ENCODE peak calls at places on chromosomes 11 and 22, in ten cellular contexts. J is CD8-positive, alpha-beta T cell; S is transverse colon; V is colonic mucosa; C is tibial nerve; A is H1; P is suprapubic skin; I is IMR-90; F is aorta; R is adrenal gland. N is an unnamed sample. For H3K4me1 and H3K9me3, the result is how much of the 10 kb centered on the place peaks cover.

GRCh38 chr11:14927146-14927545 is 35.1 kb upstream of the CYP2R1 start:
- DNase-seq in J (no peak), S (no peak), V (no peak), C (no peak), A (no peak), P (no peak), I (peak), F (no peak), R (no peak), N (no peak)

GRCh38 chr22:48940988-48941902 is 886.4 kb downstream of the BRD1 start:
- DNase-seq in J (no peak), S (peak), V (peak), C (no peak), A (no peak), P (peak), I (no peak), F (no peak), R (no peak), N (no peak)

GRCh38 chr22:27242111-27242436 is 559.5 kb downstream of the MN1 start:
- DNase-seq in J (no peak), S (no peak), V (no peak), C (no peak), A (no peak), P (no peak), I (no peak), F (peak), R (no peak), N (no peak)

GRCh38 chr11:123216249-123216648 is 21.2 kb upstream of the CLMP start:
- DNase-seq in J (no peak), S (peak), V (peak), C (no peak), A (no peak), P (no peak), I (no peak), F (no peak), R (no peak), N (no peak)

GRCh38 chr11:8658210-8658968 is 24.1 kb downstream of the TRIM66 start:
- DNase-seq in J (no peak), S (no peak), V (no peak), C (peak), A (no peak), P (no peak), I (peak), F (no peak), R (no peak), N (no peak)

GRCh38 chr11:75160328-75160757 is 9.4 kb downstream of the SLCO2B1 start:
- DNase-seq in J (no peak), S (no peak), V (peak), C (no peak), A (no peak), P (no peak), I (no peak), F (peak), R (no peak), N (no peak)

GRCh38 chr11:3165152-3165705 is at the start of gene OSBPL5:
- DNase-seq in J (peak), S (peak), V (peak), C (peak), A (no peak), P (peak), I (peak), F (peak), R (peak), N (peak)

GRCh38 chr22:29842740-29843139 is 4.7 kb upstream of the ASCC2 start:
- DNase-seq in J (no peak), S (no peak), V (no peak), C (peak), A (no peak), P (no peak), I (peak), F (no peak), R (peak), N (no peak)

GRCh38 chr11:71140206-71140919 is 112.0 kb downstream of the SHANK2 start:
- DNase-seq in J (no peak), S (no peak), V (no peak), C (no peak), A (no peak), P (no peak), I (no peak), F (no peak), R (no peak), N (no peak)

GRCh38 chr11:70456921-70457532 is 58.7 kb downstream of the CTTN start:
- DNase-seq in J (no peak), S (no peak), V (no peak), C (no peak), A (no peak), P (no peak), I (peak), F (no peak), R (no peak), N (no peak)

GRCh38 chr11:76704171-76704948 is 33.8 kb upstream of the LRRC32 start:
- DNase-seq in J (no peak), S (no peak), V (no peak), C (no peak), A (peak), P (no peak), I (no peak), F (no peak), R (no peak), N (no peak)

GRCh38 chr11:10452211-10452767 is 2.8 kb upstream of the AMPD3 start:
- DNase-seq in J (no peak), S (no peak), V (peak), C (no peak), A (no peak), P (no peak), I (peak), F (no peak), R (no peak), N (no peak)

GRCh38 chr11:86592047-86592564 is 80.3 kb downstream of the ME3 start:
- DNase-seq in J (no peak), S (no peak), V (no peak), C (no peak), A (no peak), P (no peak), I (peak), F (no peak), R (no peak), N (no peak)

GRCh38 chr11:87082590-87082989 is 44.9 kb downstream of the TMEM135 start:
- DNase-seq in J (no peak), S (no peak), V (no peak), C (no peak), A (no peak), P (no peak), I (no peak), F (no peak), R (no peak), N (no peak)

GRCh38 chr11:44219830-44220778 is 89.8 kb downstream of the ALX4 start:
- DNase-seq in J (no peak), S (no peak), V (no peak), C (no peak), A (no peak), P (no peak), I (peak), F (no peak), R (no peak), N (no peak)

GRCh38 chr22:45742866-45743450 is 71.3 kb downstream of the ATXN10 start:
- DNase-seq in J (no peak), S (no peak), V (no peak), C (no peak), A (no peak), P (no peak), I (peak), F (peak), R (peak), N (no peak)

GRCh38 chr11:62865641-62866040 is 15.1 kb upstream of the SLC3A2 start:
- DNase-seq in J (no peak), S (no peak), V (no peak), C (no peak), A (no peak), P (no peak), I (no peak), F (no peak), R (no peak), N (no peak)

GRCh38 chr11:93476796-93477195 is 66.4 kb downstream of the SMCO4 start:
- DNase-seq in J (no peak), S (no peak), V (no peak), C (no peak), A (no peak), P (no peak), I (peak), F (no peak), R (no peak), N (no peak)

GRCh38 chr11:103327721-103328120 is 218.5 kb downstream of the DYNC2H1 start:
- DNase-seq in J (no peak), S (no peak), V (no peak), C (no peak), A (no peak), P (no peak), I (peak), F (no peak), R (no peak), N (no peak)

GRCh38 chr22:29106839-29107238 is 34.0 kb downstream of the KREMEN1 start:
- DNase-seq in J (no peak), S (no peak), V (no peak), C (no peak), A (no peak), P (no peak), I (no peak), F (no peak), R (no peak), N (no peak)

GRCh38 chr11:66069715-66070603 is at the start of gene PACS1:
- DNase-seq in J (peak), S (peak), V (peak), C (peak), A (peak), P (peak), I (peak), F (peak), R (peak), N (peak)

GRCh38 chr11:6223854-6224253 is 10.6 kb downstream of the FHIP1B start:
- DNase-seq in J (no peak), S (no peak), V (no peak), C (no peak), A (no peak), P (no peak), I (no peak), F (no peak), R (no peak), N (no peak)

GRCh38 chr22:50303848-50304527 is 3.5 kb downstream of the PLXNB2 start:
- DNase-seq in J (no peak), S (peak), V (peak), C (no peak), A (no peak), P (no peak), I (no peak), F (peak), R (peak), N (no peak)

GRCh38 chr11:117677729-117678310 is 119.2 kb downstream of the DSCAML1 start:
- DNase-seq in J (no peak), S (no peak), V (no peak), C (no peak), A (no peak), P (no peak), I (no peak), F (no peak), R (no peak), N (no peak)

GRCh38 chr11:47641585-47642098 is 717 bp downstream of the MTCH2 start:
- DNase-seq in J (no peak), S (no peak), V (no peak), C (peak), A (no peak), P (peak), I (no peak), F (no peak), R (no peak), N (no peak)

GRCh38 chr11:27215471-27216267 is 147.3 kb downstream of the CCDC34 start:
- DNase-seq in J (no peak), S (no peak), V (peak), C (no peak), A (no peak), P (no peak), I (no peak), F (no peak), R (peak), N (no peak)

GRCh38 chr11:59611570-59612565 is 3.7 kb downstream of the OSBP start:
- DNase-seq in J (no peak), S (peak), V (peak), C (no peak), A (no peak), P (no peak), I (peak), F (no peak), R (no peak), N (no peak)

GRCh38 chr22:37230673-37231405 is 13.2 kb downstream of the RAC2 start:
- DNase-seq in J (no peak), S (peak), V (no peak), C (no peak), A (no peak), P (no peak), I (no peak), F (peak), R (peak), N (peak)

GRCh38 chr11:2655834-2656622 is 43.8 kb downstream of the KCNQ1OT1 start:
- DNase-seq in J (no peak), S (no peak), V (no peak), C (no peak), A (no peak), P (no peak), I (peak), F (no peak), R (peak), N (no peak)

GRCh38 chr11:35177370-35177769 is 38.4 kb downstream of the CD44 start:
- DNase-seq in J (no peak), S (no peak), V (no peak), C (no peak), A (no peak), P (no peak), I (peak), F (no peak), R (no peak), N (no peak)

GRCh38 chr11:61891331-61892084 is at the start of gene FADS3:
- DNase-seq in J (peak), S (peak), V (peak), C (peak), A (peak), P (peak), I (peak), F (peak), R (peak), N (peak)

GRCh38 chr11:35617687-35618496 is at the start of gene FJX1:
- DNase-seq in J (no peak), S (peak), V (peak), C (peak), A (peak), P (peak), I (peak), F (peak), R (peak), N (no peak)

GRCh38 chr22:46719921-46720320 is 18.1 kb downstream of the CERK start:
- DNase-seq in J (no peak), S (no peak), V (no peak), C (no peak), A (no peak), P (no peak), I (no peak), F (no peak), R (no peak), N (no peak)

GRCh38 chr22:41968601-41969000 is 642 bp upstream of the SEPTIN3 start:
- DNase-seq in J (no peak), S (peak), V (peak), C (no peak), A (no peak), P (no peak), I (peak), F (no peak), R (no peak), N (no peak)

GRCh38 chr22:44824271-44824670 is 71.9 kb downstream of the ARHGAP8 start:
- DNase-seq in J (no peak), S (no peak), V (no peak), C (no peak), A (no peak), P (no peak), I (no peak), F (no peak), R (no peak), N (no peak)

GRCh38 chr11:67406420-67406968 is 2.6 kb downstream of the TBC1D10C start:
- DNase-seq in J (no peak), S (no peak), V (no peak), C (no peak), A (no peak), P (no peak), I (no peak), F (no peak), R (no peak), N (no peak)

GRCh38 chr22:26983311-26983710 is 325.9 kb downstream of the MIAT start:
- DNase-seq in J (no peak), S (no peak), V (no peak), C (no peak), A (no peak), P (no peak), I (no peak), F (no peak), R (no peak), N (no peak)

GRCh38 chr22:17777005-17777716 is 2.9 kb upstream of the BID start:
- DNase-seq in J (peak), S (peak), V (no peak), C (no peak), A (no peak), P (no peak), I (no peak), F (peak), R (peak), N (peak)
- H3K4me3 ChIP-seq in J (peak), S (peak), V (peak), C (peak), A (no peak), P (peak), I (no peak), F (no peak), R (no peak), N (peak)

DNA sequence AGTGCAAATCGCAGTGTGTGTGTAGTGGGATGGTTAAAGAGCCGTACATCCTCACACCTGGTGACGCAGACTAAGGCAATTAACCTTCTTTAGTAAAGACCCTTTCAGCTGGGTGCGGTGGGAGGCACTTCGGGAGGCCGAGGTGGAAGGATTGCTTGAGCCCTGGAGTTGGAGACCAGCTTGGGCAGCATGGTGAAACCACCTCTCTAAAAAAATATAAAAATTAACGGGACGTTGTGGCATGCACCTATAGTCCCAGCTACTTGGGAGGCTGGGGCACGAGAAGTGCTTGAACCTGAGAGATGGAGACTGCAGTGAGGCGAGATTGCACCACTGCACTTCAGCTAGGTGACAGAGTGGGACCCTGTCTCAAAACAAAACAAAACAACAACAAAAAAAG is 31.5 kb downstream of the ZBTB16 start:
- DNase-seq in J (no peak), S (no peak), V (no peak), C (no peak), A (no peak), P (no peak), I (no peak), F (no peak), R (no peak), N (no peak)
- H3K4me1 ChIP-seq in J (under half), S (under half), V (under half), C (half or more), A (under half), P (half or more), I (under half), F (under half), R (under half), N (under half)

GRCh38 chr22:23001463-23001862 is 68.9 kb upstream of the GNAZ start:
- DNase-seq in J (no peak), S (no peak), V (no peak), C (no peak), A (no peak), P (no peak), I (no peak), F (no peak), R (no peak), N (no peak)
- H3K9me3 ChIP-seq in J (under half), S (under half), V (under half), C (under half), A (under half), P (under half), I (under half), F (under half), R (under half), N (under half)

GRCh38 chr11:89293966-89294679 is 116.4 kb downstream of the TYR start:
- DNase-seq in J (no peak), S (no peak), V (no peak), C (no peak), A (peak), P (peak), I (peak), F (peak), R (no peak), N (no peak)
- H3K4me3 ChIP-seq in J (no peak), S (no peak), V (no peak), C (no peak), A (peak), P (peak), I (peak), F (no peak), R (no peak), N (no peak)

GRCh38 chr11:125342281-125342980 is 153.6 kb downstream of the FEZ1 start:
- DNase-seq in J (no peak), S (no peak), V (no peak), C (no peak), A (no peak), P (peak), I (no peak), F (no peak), R (no peak), N (no peak)
- H3K4me1 ChIP-seq in J (under half), S (under half), V (under half), C (half or more), A (under half), P (under half), I (under half), F (under half), R (under half), N (under half)

GRCh38 chr11:134379241-134379640 is 32.8 kb downstream of the B3GAT1 start:
- DNase-seq in J (no peak), S (no peak), V (no peak), C (no peak), A (no peak), P (no peak), I (no peak), F (no peak), R (no peak), N (no peak)
- H3K9me3 ChIP-seq in J (under half), S (under half), V (under half), C (under half), A (under half), P (under half), I (half or more), F (under half), R (under half), N (under half)

DNA sequence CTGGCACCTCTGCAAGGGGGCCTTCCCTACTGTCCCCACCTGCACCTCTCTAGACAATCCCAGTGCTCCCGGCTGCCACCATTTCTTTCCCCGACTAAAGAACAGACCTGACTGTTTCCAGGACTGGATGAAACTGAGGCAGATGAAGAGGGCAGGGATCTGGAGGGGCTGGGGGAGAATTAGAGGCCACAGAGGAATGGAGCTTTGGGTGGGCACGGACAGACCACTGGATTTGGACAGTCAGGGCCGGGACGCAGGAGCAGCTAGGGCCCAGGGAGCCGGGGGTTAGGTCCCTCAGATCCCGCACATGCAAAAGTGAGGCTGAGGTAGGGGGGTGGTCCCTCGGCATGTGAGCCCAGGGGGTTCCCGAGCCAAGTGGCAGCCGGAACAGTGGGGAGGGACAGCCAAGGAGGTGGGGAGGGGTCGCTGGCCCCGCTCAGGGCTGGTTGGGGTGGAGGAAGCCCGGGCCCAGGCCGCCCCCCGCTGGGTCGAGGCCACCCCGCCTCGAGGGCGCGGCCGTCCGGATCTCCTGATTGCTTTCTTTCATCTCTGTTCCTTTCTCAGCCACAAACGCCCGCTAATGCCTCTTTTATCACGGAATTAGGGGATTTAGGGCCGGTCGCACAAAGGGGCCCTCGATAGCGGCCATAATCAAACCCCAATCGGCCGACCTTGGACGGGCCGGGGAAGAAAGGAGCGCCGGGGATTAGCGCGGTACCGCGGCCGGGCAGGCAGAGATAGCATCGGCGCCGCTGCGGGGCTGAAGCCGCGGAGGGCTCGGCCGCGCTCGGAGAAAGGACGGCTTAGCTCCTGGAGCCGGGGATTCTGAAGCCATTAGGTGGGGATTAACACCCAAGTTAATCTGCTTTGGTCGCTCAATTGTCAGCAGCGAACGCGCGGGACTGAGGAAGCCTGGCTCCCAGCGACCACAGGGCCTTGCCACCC is 9.3 kb downstream of the SLC25A1 start:
- DNase-seq in J (no peak), S (no peak), V (no peak), C (no peak), A (no peak), P (peak), I (no peak), F (no peak), R (no peak), N (no peak)
- H3K4me3 ChIP-seq in J (no peak), S (peak), V (peak), C (peak), A (peak), P (peak), I (peak), F (no peak), R (no peak), N (peak)